ENCODE peak calls at places on chromosomes 7 and 10, in four cellular contexts. O is GM12878, V is K562, N is HL-60. G is an unnamed sample.
A peak's percentile ranks its signal among the peaks of the same experiment; 100 is the strongest.

GRCh38 chr10:21041763-21042458 is 144.8 kb upstream of the NEBL start:
- DNase-seq in O (no peak), V (peak; percentile 67), N (no peak), G (no peak)

GRCh38 chr10:100345570-100346330 is 1.3 kb upstream of the SCD start:
- DNase-seq in O (no peak), V (no peak), N (no peak), G (no peak)

GRCh38 chr10:72502581-72502980 is 123.3 kb downstream of the MICU1 start:
- DNase-seq in O (no peak), V (peak; percentile 55), N (no peak), G (no peak)

GRCh38 chr10:8444630-8445029 is 390.1 kb downstream of the GATA3 start:
- DNase-seq in O (no peak), V (peak; percentile 3), N (no peak), G (peak; percentile 5)

GRCh38 chr7:56115852-56116538 is at the start of gene NUPR2:
- DNase-seq in O (no peak), V (no peak), N (no peak), G (no peak)

GRCh38 chr7:31938650-31939049 is 131.6 kb downstream of the PDE1C start:
- DNase-seq in O (no peak), V (no peak), N (no peak), G (no peak)

GRCh38 chr7:151494569-151495284 is 25.0 kb downstream of the RHEB start:
- DNase-seq in O (no peak), V (no peak), N (no peak), G (no peak)

GRCh38 chr10:126014309-126014708 is 117.9 kb downstream of the FANK1 start:
- DNase-seq in O (no peak), V (no peak), N (no peak), G (no peak)

GRCh38 chr10:22697799-22698198 is 16.6 kb downstream of the PIP4K2A start:
- DNase-seq in O (no peak), V (no peak), N (no peak), G (no peak)

GRCh38 chr10:87531908-87532622 is 27.4 kb downstream of the MINPP1 start:
- DNase-seq in O (no peak), V (no peak), N (no peak), G (no peak)

GRCh38 chr10:19817251-19818046 is 1.2 kb downstream of the PLXDC2 start:
- DNase-seq in O (no peak), V (no peak), N (no peak), G (no peak)

GRCh38 chr7:36015733-36016132 is 137.3 kb upstream of the EEPD1 start:
- DNase-seq in O (no peak), V (no peak), N (no peak), G (no peak)

GRCh38 chr7:82360591-82361386 is 82.8 kb downstream of the CACNA2D1 start:
- DNase-seq in O (no peak), V (no peak), N (no peak), G (no peak)

GRCh38 chr10:43955978-43956377 is 307.3 kb upstream of the ZNF32 start:
- DNase-seq in O (no peak), V (no peak), N (no peak), G (no peak)

GRCh38 chr10:85446852-85447251 is 919.7 kb downstream of the GRID1 start:
- DNase-seq in O (no peak), V (no peak), N (peak; percentile 14), G (no peak)

GRCh38 chr7:18974803-18975202 is 142.6 kb downstream of the TWIST1 start:
- DNase-seq in O (no peak), V (no peak), N (no peak), G (no peak)

GRCh38 chr10:18075881-18076280 is 64.3 kb upstream of the CACNB2 start:
- DNase-seq in O (no peak), V (no peak), N (no peak), G (no peak)

GRCh38 chr10:110495731-110496552 is 1.8 kb upstream of the DUSP5 start:
- DNase-seq in O (no peak), V (peak; percentile 36), N (no peak), G (no peak)

GRCh38 chr10:13346912-13347234 is 1.2 kb downstream of the SEPHS1 start:
- DNase-seq in O (no peak), V (no peak), N (no peak), G (no peak)

GRCh38 chr7:34155225-34155908 is 250.0 kb downstream of the BMPER start:
- DNase-seq in O (no peak), V (no peak), N (peak; percentile 75), G (no peak)

GRCh38 chr7:34158311-34158710 is 253.0 kb downstream of the BMPER start:
- DNase-seq in O (no peak), V (no peak), N (no peak), G (no peak)

GRCh38 chr7:34156336-34156735 is 251.0 kb downstream of the BMPER start:
- DNase-seq in O (no peak), V (no peak), N (no peak), G (no peak)

GRCh38 chr7:34157137-34157536 is 251.8 kb downstream of the BMPER start:
- DNase-seq in O (no peak), V (no peak), N (no peak), G (no peak)

GRCh38 chr7:34153680-34154270 is 248.4 kb downstream of the BMPER start:
- DNase-seq in O (no peak), V (no peak), N (peak; percentile 40), G (no peak)
- TF ChIP-seq POLR2AphosphoS5 in O (no peak), V (no peak), N (no peak), G (no peak)

GRCh38 chr10:84138478-84139125 is 707 bp upstream of the GHITM start:
- DNase-seq in O (no peak), V (peak; percentile 62), N (no peak), G (no peak)
- TF ChIP-seq SPI1 in O (no peak), V (no peak), N (no peak), G (no peak)

DNA sequence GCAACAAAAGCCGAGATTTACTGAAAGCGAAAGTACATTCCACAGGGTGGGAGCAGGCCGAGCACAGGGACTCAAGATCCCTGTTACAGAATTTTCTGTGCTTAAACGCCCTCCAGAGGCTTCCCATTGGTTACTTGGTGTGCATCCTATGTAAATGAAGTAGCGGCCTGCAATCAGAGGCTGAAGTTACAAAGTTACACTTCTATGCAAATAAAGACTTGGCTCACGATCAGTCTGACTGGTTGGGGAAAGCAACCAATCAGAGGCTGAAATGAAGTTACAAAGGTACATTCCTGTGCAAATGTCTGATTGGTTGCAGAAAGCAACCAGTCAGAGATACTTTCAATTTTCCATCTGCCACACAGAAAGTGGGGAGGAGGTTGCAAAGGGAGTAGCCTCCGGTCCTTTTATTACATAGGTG is 4.1 kb downstream of the ACBD7 start:
- DNase-seq in O (no peak), V (peak; percentile 59), N (no peak), G (no peak)
- TF ChIP-seq POLR2AphosphoS5 in O (no peak), V (no peak), N (no peak), G (no peak)

GRCh38 chr10:75239391-75239790 is 3.6 kb upstream of the COMTD1 start:
- DNase-seq in O (no peak), V (no peak), N (no peak), G (no peak)
- TF ChIP-seq SPI1 in O (no peak), V (no peak), N (no peak), G (no peak)